ENCODE peak calls at places on chromosomes 7 and 10, in six cellular contexts. One of them, this sample, is unnamed.

GRCh38 chr10:69179089-69179742 is 818 bp upstream of the SUPV3L1 start:
- DNase-seq in heart left ventricle: no peak
- DNase-seq in PC-3: no peak
- DNase-seq in mammary epithelial cell: no peak
- DNase-seq in ascending aorta: no peak
- DNase-seq in IMR-90: no peak
- DNase-seq in this sample: no peak

GRCh38 chr10:29712108-29712507 is 77.3 kb upstream of the SVIL start:
- DNase-seq in IMR-90: peak; percentile 71
- DNase-seq in heart left ventricle: no peak
- DNase-seq in mammary epithelial cell: no peak
- DNase-seq in PC-3: peak; percentile 49
- DNase-seq in ascending aorta: no peak
- DNase-seq in this sample: no peak

GRCh38 chr10:77926566-77927342 is at the start of gene DLG5:
- DNase-seq in IMR-90: peak; percentile 52
- DNase-seq in PC-3: peak; percentile 89
- DNase-seq in mammary epithelial cell: peak; percentile 42
- DNase-seq in heart left ventricle: peak; percentile 71
- DNase-seq in ascending aorta: peak; percentile 82
- DNase-seq in this sample: peak; percentile 91

GRCh38 chr7:30738026-30738915 is 13.7 kb upstream of the INMT start:
- DNase-seq in PC-3: no peak
- DNase-seq in ascending aorta: no peak
- DNase-seq in IMR-90: no peak
- DNase-seq in mammary epithelial cell: no peak
- DNase-seq in heart left ventricle: no peak
- DNase-seq in this sample: no peak

GRCh38 chr10:70981171-70981836 is 92.9 kb upstream of the PCBD1 start:
- DNase-seq in PC-3: no peak
- DNase-seq in heart left ventricle: no peak
- DNase-seq in IMR-90: no peak
- DNase-seq in ascending aorta: no peak
- DNase-seq in mammary epithelial cell: no peak
- DNase-seq in this sample: no peak

GRCh38 chr7:104772405-104772821 is 241.6 kb upstream of the KMT2E start:
- DNase-seq in IMR-90: no peak
- DNase-seq in PC-3: no peak
- DNase-seq in ascending aorta: no peak
- DNase-seq in heart left ventricle: no peak
- DNase-seq in mammary epithelial cell: no peak
- DNase-seq in this sample: no peak

GRCh38 chr10:117674641-117675040 is 132.1 kb downstream of the EMX2 start:
- DNase-seq in PC-3: no peak
- DNase-seq in IMR-90: no peak
- DNase-seq in heart left ventricle: no peak
- DNase-seq in mammary epithelial cell: no peak
- DNase-seq in ascending aorta: no peak
- DNase-seq in this sample: no peak

GRCh38 chr7:268991-269390 is 21.0 kb upstream of the FOXL3 start:
- DNase-seq in PC-3: no peak
- DNase-seq in IMR-90: no peak
- DNase-seq in mammary epithelial cell: no peak
- DNase-seq in ascending aorta: no peak
- DNase-seq in heart left ventricle: no peak
- DNase-seq in this sample: peak; percentile 37

GRCh38 chr10:43821103-43821502 is 172.4 kb upstream of the ZNF32 start:
- DNase-seq in heart left ventricle: no peak
- DNase-seq in PC-3: no peak
- DNase-seq in IMR-90: no peak
- DNase-seq in mammary epithelial cell: no peak
- DNase-seq in ascending aorta: no peak
- DNase-seq in this sample: no peak

GRCh38 chr10:60406182-60406581 is 16.5 kb upstream of the ANK3 start:
- DNase-seq in heart left ventricle: no peak
- DNase-seq in mammary epithelial cell: no peak
- DNase-seq in ascending aorta: no peak
- DNase-seq in IMR-90: no peak
- DNase-seq in PC-3: no peak
- DNase-seq in this sample: no peak

GRCh38 chr10:88288621-88289059 is 294.5 kb downstream of the RNLS start:
- DNase-seq in heart left ventricle: no peak
- DNase-seq in IMR-90: no peak
- DNase-seq in PC-3: no peak
- DNase-seq in mammary epithelial cell: peak; percentile 70
- DNase-seq in ascending aorta: no peak
- DNase-seq in this sample: no peak

GRCh38 chr10:91340613-91341362 is 69.4 kb upstream of the HECTD2 start:
- DNase-seq in heart left ventricle: no peak
- DNase-seq in PC-3: peak; percentile 67
- DNase-seq in ascending aorta: peak; percentile 74
- DNase-seq in IMR-90: peak; percentile 94
- DNase-seq in mammary epithelial cell: peak; percentile 97
- DNase-seq in this sample: peak; percentile 55

GRCh38 chr7:44152971-44153947 is 12.1 kb upstream of the MYL7 start:
- DNase-seq in ascending aorta: no peak
- DNase-seq in heart left ventricle: no peak
- DNase-seq in PC-3: no peak
- DNase-seq in IMR-90: no peak
- DNase-seq in mammary epithelial cell: no peak
- DNase-seq in this sample: peak; percentile 26

GRCh38 chr10:102186128-102186527 is 33.9 kb downstream of the NOLC1 start:
- DNase-seq in heart left ventricle: no peak
- DNase-seq in PC-3: no peak
- DNase-seq in mammary epithelial cell: no peak
- DNase-seq in IMR-90: no peak
- DNase-seq in ascending aorta: no peak
- DNase-seq in this sample: no peak

GRCh38 chr7:10931161-10931560 is 42.5 kb upstream of the PHF14 start:
- DNase-seq in mammary epithelial cell: no peak
- DNase-seq in IMR-90: no peak
- DNase-seq in ascending aorta: no peak
- DNase-seq in PC-3: no peak
- DNase-seq in heart left ventricle: no peak
- DNase-seq in this sample: no peak

GRCh38 chr10:10613654-10614244 is 403.9 kb upstream of the CELF2 start:
- DNase-seq in ascending aorta: no peak
- DNase-seq in mammary epithelial cell: no peak
- DNase-seq in PC-3: no peak
- DNase-seq in heart left ventricle: no peak
- DNase-seq in IMR-90: peak; percentile 39
- DNase-seq in this sample: no peak
- H3K27ac ChIP-seq in ascending aorta: peak overlapping the region; percentile 25
- H3K27ac ChIP-seq in mammary epithelial cell: no peak overlapping the region
- H3K27ac ChIP-seq in PC-3: no peak overlapping the region
- H3K27ac ChIP-seq in heart left ventricle: no peak overlapping the region
- H3K27ac ChIP-seq in IMR-90: no peak overlapping the region
- H3K27ac ChIP-seq in this sample: no peak overlapping the region

GRCh38 chr7:123191132-123191531 is 8.6 kb downstream of the SLC13A1 start:
- DNase-seq in mammary epithelial cell: peak; percentile 31
- DNase-seq in ascending aorta: no peak
- DNase-seq in IMR-90: no peak
- DNase-seq in PC-3: peak; percentile 86
- DNase-seq in heart left ventricle: no peak
- DNase-seq in this sample: no peak

GRCh38 chr7:123184271-123184670 is 15.5 kb downstream of the SLC13A1 start:
- DNase-seq in PC-3: no peak
- DNase-seq in ascending aorta: no peak
- DNase-seq in IMR-90: no peak
- DNase-seq in mammary epithelial cell: no peak
- DNase-seq in heart left ventricle: no peak
- DNase-seq in this sample: no peak

GRCh38 chr7:123185756-123186155 is 14.0 kb downstream of the SLC13A1 start:
- DNase-seq in heart left ventricle: no peak
- DNase-seq in ascending aorta: no peak
- DNase-seq in mammary epithelial cell: no peak
- DNase-seq in PC-3: no peak
- DNase-seq in IMR-90: no peak
- DNase-seq in this sample: no peak

GRCh38 chr7:123190109-123190831 is 9.5 kb downstream of the SLC13A1 start:
- DNase-seq in IMR-90: no peak
- DNase-seq in PC-3: peak; percentile 2
- DNase-seq in ascending aorta: no peak
- DNase-seq in heart left ventricle: no peak
- DNase-seq in mammary epithelial cell: no peak
- DNase-seq in this sample: no peak
- H3K27ac ChIP-seq in IMR-90: no peak overlapping the region
- H3K27ac ChIP-seq in PC-3: peak overlapping the region; percentile 80
- H3K27ac ChIP-seq in ascending aorta: no peak overlapping the region
- H3K27ac ChIP-seq in heart left ventricle: no peak overlapping the region
- H3K27ac ChIP-seq in mammary epithelial cell: no peak overlapping the region
- H3K27ac ChIP-seq in this sample: no peak overlapping the region

GRCh38 chr10:33334170-33334838 is at the start of gene NRP1:
- DNase-seq in heart left ventricle: peak; percentile 64
- DNase-seq in mammary epithelial cell: no peak
- DNase-seq in IMR-90: no peak
- DNase-seq in ascending aorta: no peak
- DNase-seq in PC-3: peak; percentile 97
- DNase-seq in this sample: peak; percentile 75
- H3K27ac ChIP-seq in heart left ventricle: peak within 1 kb of the TSS; percentile 99
- H3K27ac ChIP-seq in mammary epithelial cell: peak within 1 kb of the TSS; percentile 94
- H3K27ac ChIP-seq in IMR-90: peak within 1 kb of the TSS; percentile 96
- H3K27ac ChIP-seq in ascending aorta: peak within 1 kb of the TSS; percentile 95
- H3K27ac ChIP-seq in PC-3: peak within 1 kb of the TSS; percentile 86
- H3K27ac ChIP-seq in this sample: peak within 1 kb of the TSS; percentile 98

GRCh38 chr10:106424076-106424475 is 740.4 kb downstream of the SORCS1 start:
- DNase-seq in heart left ventricle: no peak
- DNase-seq in IMR-90: peak; percentile 96
- DNase-seq in ascending aorta: no peak
- DNase-seq in mammary epithelial cell: peak; percentile 95
- DNase-seq in PC-3: peak; percentile 92
- DNase-seq in this sample: no peak

DNA sequence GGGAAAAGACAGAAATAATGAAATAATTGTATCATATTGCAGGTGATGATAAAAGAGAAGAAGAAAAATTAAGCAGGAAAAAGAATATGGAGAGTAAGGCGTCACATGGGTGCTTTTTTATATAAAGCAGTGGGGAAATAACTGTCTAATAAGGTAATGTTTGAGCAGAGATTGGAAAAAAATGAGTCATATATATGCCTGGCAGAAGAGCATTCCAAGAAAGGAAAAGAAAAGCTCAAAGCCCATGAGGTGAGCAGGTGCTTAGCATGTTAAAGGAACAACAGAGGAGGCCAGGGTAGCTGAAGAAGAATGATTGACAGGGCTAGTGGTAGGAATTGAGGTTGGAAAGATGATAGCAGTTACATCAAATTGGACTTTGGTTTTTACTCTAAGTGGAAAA is 739.5 kb downstream of the SORCS1 start:
- DNase-seq in PC-3: peak; percentile 86
- DNase-seq in IMR-90: peak; percentile 72
- DNase-seq in mammary epithelial cell: peak; percentile 60
- DNase-seq in heart left ventricle: no peak
- DNase-seq in ascending aorta: no peak
- DNase-seq in this sample: no peak
- H3K27ac ChIP-seq in PC-3: peak overlapping the region; percentile 100
- H3K27ac ChIP-seq in IMR-90: no peak overlapping the region
- H3K27ac ChIP-seq in mammary epithelial cell: peak overlapping the region; percentile 97
- H3K27ac ChIP-seq in heart left ventricle: no peak overlapping the region
- H3K27ac ChIP-seq in ascending aorta: no peak overlapping the region
- H3K27ac ChIP-seq in this sample: no peak overlapping the region

GRCh38 chr7:150903627-150904026 is 51.3 kb downstream of the AOC1 start:
- DNase-seq in ascending aorta: peak; percentile 86
- DNase-seq in mammary epithelial cell: peak; percentile 77
- DNase-seq in heart left ventricle: peak; percentile 81
- DNase-seq in PC-3: peak; percentile 87
- DNase-seq in IMR-90: peak; percentile 81
- DNase-seq in this sample: peak; percentile 88

GRCh38 chr7:150908173-150908572 is 55.9 kb downstream of the AOC1 start:
- DNase-seq in heart left ventricle: no peak
- DNase-seq in ascending aorta: no peak
- DNase-seq in PC-3: no peak
- DNase-seq in mammary epithelial cell: no peak
- DNase-seq in IMR-90: no peak
- DNase-seq in this sample: no peak

GRCh38 chr7:150902078-150903033 is 50.0 kb downstream of the AOC1 start:
- DNase-seq in ascending aorta: no peak
- DNase-seq in IMR-90: no peak
- DNase-seq in PC-3: no peak
- DNase-seq in mammary epithelial cell: no peak
- DNase-seq in heart left ventricle: no peak
- DNase-seq in this sample: no peak

GRCh38 chr7:150901160-150902035 is 49.1 kb downstream of the AOC1 start:
- DNase-seq in IMR-90: no peak
- DNase-seq in ascending aorta: no peak
- DNase-seq in heart left ventricle: no peak
- DNase-seq in PC-3: peak; percentile 10
- DNase-seq in mammary epithelial cell: no peak
- DNase-seq in this sample: no peak

GRCh38 chr7:150904342-150904909 is 52.1 kb downstream of the AOC1 start:
- DNase-seq in PC-3: no peak
- DNase-seq in heart left ventricle: no peak
- DNase-seq in mammary epithelial cell: no peak
- DNase-seq in IMR-90: no peak
- DNase-seq in ascending aorta: no peak
- DNase-seq in this sample: no peak
- H3K27ac ChIP-seq in PC-3: peak overlapping the region; percentile 41
- H3K27ac ChIP-seq in heart left ventricle: peak overlapping the region; percentile 71
- H3K27ac ChIP-seq in mammary epithelial cell: no peak overlapping the region
- H3K27ac ChIP-seq in IMR-90: peak overlapping the region; percentile 85
- H3K27ac ChIP-seq in ascending aorta: peak overlapping the region; percentile 50
- H3K27ac ChIP-seq in this sample: no peak overlapping the region

DNA sequence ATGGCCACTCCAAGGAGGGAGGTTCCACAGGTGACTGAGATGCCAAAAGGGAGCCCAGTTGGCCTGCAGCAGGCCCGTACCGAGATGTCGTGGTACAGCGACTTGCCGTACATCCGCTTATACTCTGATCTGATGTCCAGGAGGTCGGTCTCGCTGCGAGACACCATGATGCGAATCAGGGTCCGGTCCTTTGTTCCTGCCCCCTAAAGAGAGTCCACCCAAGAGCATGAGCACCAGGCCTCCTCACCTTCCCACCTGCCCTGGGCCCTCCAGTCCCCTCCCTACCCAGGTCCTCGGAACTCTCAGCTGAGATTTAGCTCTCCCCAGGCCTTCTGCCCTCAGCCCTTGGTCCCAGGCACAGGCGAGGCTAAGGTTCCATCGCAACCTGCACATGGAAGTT is 25.0 kb downstream of the PLAC9 start:
- DNase-seq in ascending aorta: no peak
- DNase-seq in mammary epithelial cell: no peak
- DNase-seq in PC-3: no peak
- DNase-seq in heart left ventricle: no peak
- DNase-seq in IMR-90: no peak
- DNase-seq in this sample: no peak
- H3K27ac ChIP-seq in ascending aorta: peak overlapping the region; percentile 94
- H3K27ac ChIP-seq in mammary epithelial cell: no peak overlapping the region
- H3K27ac ChIP-seq in PC-3: no peak overlapping the region
- H3K27ac ChIP-seq in heart left ventricle: peak overlapping the region; percentile 91
- H3K27ac ChIP-seq in IMR-90: peak overlapping the region; percentile 83
- H3K27ac ChIP-seq in this sample: peak overlapping the region; percentile 94

This sample was measured in right cardiac atrium.